ENCODE peak calls at places on chromosomes 16 and 17, in nine cellular contexts. One of them, this sample, is unnamed.

GRCh38 chr17:16995930-16996329 is 24.0 kb upstream of the TNFRSF13B start:
- DNase-seq in lung: no peak
- DNase-seq in stimulated activated effector memory CD8-positive, alpha-beta T cell treated with anti-CD3 and anti-CD28 coated beads, Interleukin-12 subunit alpha, Interleukin-12 subunit beta, amount 100 ng/mL, for 72 hours: no peak
- DNase-seq in NCI-H1105: no peak
- DNase-seq in epithelial cell of prostate: no peak
- DNase-seq in AG09309: no peak
- DNase-seq in KG1: no peak
- DNase-seq in AG04450: no peak
- DNase-seq in NCI-H2171 treated with DMSO at 0.1 percent for 48 hours: no peak
- DNase-seq in this sample: no peak

GRCh38 chr16:85891776-85892166 is 7.2 kb upstream of the IRF8 start:
- DNase-seq in lung: no peak
- DNase-seq in stimulated activated effector memory CD8-positive, alpha-beta T cell treated with anti-CD3 and anti-CD28 coated beads, Interleukin-12 subunit alpha, Interleukin-12 subunit beta, amount 100 ng/mL, for 72 hours: no peak
- DNase-seq in NCI-H1105: peak
- DNase-seq in epithelial cell of prostate: no peak
- DNase-seq in AG09309: no peak
- DNase-seq in KG1: no peak
- DNase-seq in AG04450: no peak
- DNase-seq in NCI-H2171 treated with DMSO at 0.1 percent for 48 hours: peak
- DNase-seq in this sample: no peak

GRCh38 chr16:180101-180920 is at the start of gene HBQ1:
- DNase-seq in lung: no peak
- DNase-seq in stimulated activated effector memory CD8-positive, alpha-beta T cell treated with anti-CD3 and anti-CD28 coated beads, Interleukin-12 subunit alpha, Interleukin-12 subunit beta, amount 100 ng/mL, for 72 hours: no peak
- DNase-seq in NCI-H1105: no peak
- DNase-seq in epithelial cell of prostate: no peak
- DNase-seq in AG09309: no peak
- DNase-seq in KG1: no peak
- DNase-seq in AG04450: no peak
- DNase-seq in NCI-H2171 treated with DMSO at 0.1 percent for 48 hours: peak
- DNase-seq in this sample: no peak

GRCh38 chr16:71917900-71918299 is 22.6 kb downstream of the IST1 start:
- DNase-seq in lung: no peak
- DNase-seq in stimulated activated effector memory CD8-positive, alpha-beta T cell treated with anti-CD3 and anti-CD28 coated beads, Interleukin-12 subunit alpha, Interleukin-12 subunit beta, amount 100 ng/mL, for 72 hours: no peak
- DNase-seq in NCI-H1105: no peak
- DNase-seq in epithelial cell of prostate: no peak
- DNase-seq in AG09309: no peak
- DNase-seq in KG1: no peak
- DNase-seq in AG04450: no peak
- DNase-seq in NCI-H2171 treated with DMSO at 0.1 percent for 48 hours: no peak
- DNase-seq in this sample: peak

GRCh38 chr16:12187939-12188673 is 211.6 kb downstream of the SNX29 start:
- DNase-seq in lung: no peak
- DNase-seq in stimulated activated effector memory CD8-positive, alpha-beta T cell treated with anti-CD3 and anti-CD28 coated beads, Interleukin-12 subunit alpha, Interleukin-12 subunit beta, amount 100 ng/mL, for 72 hours: no peak
- DNase-seq in NCI-H1105: no peak
- DNase-seq in epithelial cell of prostate: no peak
- DNase-seq in AG09309: peak
- DNase-seq in KG1: no peak
- DNase-seq in AG04450: no peak
- DNase-seq in NCI-H2171 treated with DMSO at 0.1 percent for 48 hours: no peak
- DNase-seq in this sample: no peak

GRCh38 chr16:64132190-64132589 is 989.7 kb downstream of the CDH11 start:
- DNase-seq in lung: no peak
- DNase-seq in stimulated activated effector memory CD8-positive, alpha-beta T cell treated with anti-CD3 and anti-CD28 coated beads, Interleukin-12 subunit alpha, Interleukin-12 subunit beta, amount 100 ng/mL, for 72 hours: no peak
- DNase-seq in NCI-H1105: no peak
- DNase-seq in epithelial cell of prostate: no peak
- DNase-seq in AG09309: no peak
- DNase-seq in KG1: no peak
- DNase-seq in AG04450: no peak
- DNase-seq in NCI-H2171 treated with DMSO at 0.1 percent for 48 hours: no peak
- DNase-seq in this sample: no peak

GRCh38 chr17:67151717-67152116 is 93.3 kb downstream of the HELZ start:
- DNase-seq in lung: no peak
- DNase-seq in stimulated activated effector memory CD8-positive, alpha-beta T cell treated with anti-CD3 and anti-CD28 coated beads, Interleukin-12 subunit alpha, Interleukin-12 subunit beta, amount 100 ng/mL, for 72 hours: no peak
- DNase-seq in NCI-H1105: no peak
- DNase-seq in epithelial cell of prostate: peak
- DNase-seq in AG09309: no peak
- DNase-seq in KG1: no peak
- DNase-seq in AG04450: no peak
- DNase-seq in NCI-H2171 treated with DMSO at 0.1 percent for 48 hours: no peak
- DNase-seq in this sample: peak

GRCh38 chr16:86502856-86503748 is 7.2 kb upstream of the FOXF1 start:
- DNase-seq in lung: no peak
- DNase-seq in stimulated activated effector memory CD8-positive, alpha-beta T cell treated with anti-CD3 and anti-CD28 coated beads, Interleukin-12 subunit alpha, Interleukin-12 subunit beta, amount 100 ng/mL, for 72 hours: no peak
- DNase-seq in NCI-H1105: no peak
- DNase-seq in epithelial cell of prostate: no peak
- DNase-seq in AG09309: no peak
- DNase-seq in KG1: no peak
- DNase-seq in AG04450: no peak
- DNase-seq in NCI-H2171 treated with DMSO at 0.1 percent for 48 hours: no peak
- DNase-seq in this sample: no peak

GRCh38 chr17:19470529-19471261 is 59.7 kb downstream of the RNF112 start:
- DNase-seq in lung: peak
- DNase-seq in stimulated activated effector memory CD8-positive, alpha-beta T cell treated with anti-CD3 and anti-CD28 coated beads, Interleukin-12 subunit alpha, Interleukin-12 subunit beta, amount 100 ng/mL, for 72 hours: no peak
- DNase-seq in NCI-H1105: peak
- DNase-seq in epithelial cell of prostate: no peak
- DNase-seq in AG09309: no peak
- DNase-seq in KG1: no peak
- DNase-seq in AG04450: peak
- DNase-seq in NCI-H2171 treated with DMSO at 0.1 percent for 48 hours: peak
- DNase-seq in this sample: peak

GRCh38 chr17:40304464-40304863 is 4.5 kb upstream of the RARA start:
- DNase-seq in lung: no peak
- DNase-seq in stimulated activated effector memory CD8-positive, alpha-beta T cell treated with anti-CD3 and anti-CD28 coated beads, Interleukin-12 subunit alpha, Interleukin-12 subunit beta, amount 100 ng/mL, for 72 hours: no peak
- DNase-seq in NCI-H1105: no peak
- DNase-seq in epithelial cell of prostate: no peak
- DNase-seq in AG09309: no peak
- DNase-seq in KG1: no peak
- DNase-seq in AG04450: peak
- DNase-seq in NCI-H2171 treated with DMSO at 0.1 percent for 48 hours: no peak
- DNase-seq in this sample: peak

GRCh38 chr17:67056746-67057490 is 12.6 kb downstream of the CACNG1 start:
- DNase-seq in lung: peak
- DNase-seq in stimulated activated effector memory CD8-positive, alpha-beta T cell treated with anti-CD3 and anti-CD28 coated beads, Interleukin-12 subunit alpha, Interleukin-12 subunit beta, amount 100 ng/mL, for 72 hours: no peak
- DNase-seq in NCI-H1105: no peak
- DNase-seq in epithelial cell of prostate: no peak
- DNase-seq in AG09309: no peak
- DNase-seq in KG1: no peak
- DNase-seq in AG04450: no peak
- DNase-seq in NCI-H2171 treated with DMSO at 0.1 percent for 48 hours: peak
- DNase-seq in this sample: no peak

GRCh38 chr17:72976971-72977767 is 115.3 kb downstream of the SLC39A11 start:
- DNase-seq in lung: peak
- DNase-seq in stimulated activated effector memory CD8-positive, alpha-beta T cell treated with anti-CD3 and anti-CD28 coated beads, Interleukin-12 subunit alpha, Interleukin-12 subunit beta, amount 100 ng/mL, for 72 hours: no peak
- DNase-seq in NCI-H1105: no peak
- DNase-seq in epithelial cell of prostate: no peak
- DNase-seq in AG09309: peak
- DNase-seq in KG1: no peak
- DNase-seq in AG04450: peak
- DNase-seq in NCI-H2171 treated with DMSO at 0.1 percent for 48 hours: no peak
- DNase-seq in this sample: peak

GRCh38 chr16:72612271-72612670 is 435.7 kb downstream of the ZFHX3 start:
- DNase-seq in lung: no peak
- DNase-seq in stimulated activated effector memory CD8-positive, alpha-beta T cell treated with anti-CD3 and anti-CD28 coated beads, Interleukin-12 subunit alpha, Interleukin-12 subunit beta, amount 100 ng/mL, for 72 hours: no peak
- DNase-seq in NCI-H1105: no peak
- DNase-seq in epithelial cell of prostate: no peak
- DNase-seq in AG09309: no peak
- DNase-seq in KG1: no peak
- DNase-seq in AG04450: no peak
- DNase-seq in NCI-H2171 treated with DMSO at 0.1 percent for 48 hours: no peak
- DNase-seq in this sample: no peak

GRCh38 chr17:76497979-76498885 is 3.0 kb downstream of the RHBDF2 start:
- DNase-seq in lung: peak
- DNase-seq in stimulated activated effector memory CD8-positive, alpha-beta T cell treated with anti-CD3 and anti-CD28 coated beads, Interleukin-12 subunit alpha, Interleukin-12 subunit beta, amount 100 ng/mL, for 72 hours: no peak
- DNase-seq in NCI-H1105: no peak
- DNase-seq in epithelial cell of prostate: peak
- DNase-seq in AG09309: peak
- DNase-seq in KG1: no peak
- DNase-seq in AG04450: peak
- DNase-seq in NCI-H2171 treated with DMSO at 0.1 percent for 48 hours: peak
- DNase-seq in this sample: peak

GRCh38 chr16:67528870-67529638 is 425 bp downstream of the RIPOR1 start:
- DNase-seq in lung: no peak
- DNase-seq in stimulated activated effector memory CD8-positive, alpha-beta T cell treated with anti-CD3 and anti-CD28 coated beads, Interleukin-12 subunit alpha, Interleukin-12 subunit beta, amount 100 ng/mL, for 72 hours: no peak
- DNase-seq in NCI-H1105: no peak
- DNase-seq in epithelial cell of prostate: no peak
- DNase-seq in AG09309: no peak
- DNase-seq in KG1: no peak
- DNase-seq in AG04450: no peak
- DNase-seq in NCI-H2171 treated with DMSO at 0.1 percent for 48 hours: no peak
- DNase-seq in this sample: no peak

GRCh38 chr16:49855280-49855821 is 561 bp downstream of the ZNF423 start:
- DNase-seq in lung: peak
- DNase-seq in stimulated activated effector memory CD8-positive, alpha-beta T cell treated with anti-CD3 and anti-CD28 coated beads, Interleukin-12 subunit alpha, Interleukin-12 subunit beta, amount 100 ng/mL, for 72 hours: peak
- DNase-seq in NCI-H1105: peak
- DNase-seq in epithelial cell of prostate: no peak
- DNase-seq in AG09309: no peak
- DNase-seq in KG1: no peak
- DNase-seq in AG04450: peak
- DNase-seq in NCI-H2171 treated with DMSO at 0.1 percent for 48 hours: peak
- DNase-seq in this sample: peak

GRCh38 chr17:73546770-73547345 is 97.4 kb downstream of the SDK2 start:
- DNase-seq in lung: peak
- DNase-seq in stimulated activated effector memory CD8-positive, alpha-beta T cell treated with anti-CD3 and anti-CD28 coated beads, Interleukin-12 subunit alpha, Interleukin-12 subunit beta, amount 100 ng/mL, for 72 hours: no peak
- DNase-seq in NCI-H1105: no peak
- DNase-seq in epithelial cell of prostate: peak
- DNase-seq in AG09309: no peak
- DNase-seq in KG1: peak
- DNase-seq in AG04450: no peak
- DNase-seq in NCI-H2171 treated with DMSO at 0.1 percent for 48 hours: no peak
- DNase-seq in this sample: no peak

GRCh38 chr16:27238016-27238587 is 30.5 kb downstream of the NSMCE1 start:
- DNase-seq in lung: no peak
- DNase-seq in stimulated activated effector memory CD8-positive, alpha-beta T cell treated with anti-CD3 and anti-CD28 coated beads, Interleukin-12 subunit alpha, Interleukin-12 subunit beta, amount 100 ng/mL, for 72 hours: no peak
- DNase-seq in NCI-H1105: no peak
- DNase-seq in epithelial cell of prostate: no peak
- DNase-seq in AG09309: no peak
- DNase-seq in KG1: peak
- DNase-seq in AG04450: no peak
- DNase-seq in NCI-H2171 treated with DMSO at 0.1 percent for 48 hours: no peak
- DNase-seq in this sample: no peak